ENCODE peak calls at places on chromosome 6, in five cellular contexts. J, A, I, V and Y are unnamed samples. For H3K4me1 and H3K27me3, the result is how much of the 10 kb centered on the place peaks cover.

GRCh38 chr6:88380083-88380482 is 213.9 kb upstream of the CNR1 start:
- DNase-seq in I (no peak), A (peak), V (peak), J (no peak), Y (peak)

GRCh38 chr6:45650527-45651135 is 272.9 kb upstream of the SUPT3H start:
- DNase-seq in A (no peak), I (no peak), V (no peak), J (no peak), Y (peak)

GRCh38 chr6:105212587-105212986 is 32.8 kb upstream of the POPDC3 start:
- DNase-seq in V (no peak), I (no peak), J (no peak), A (no peak), Y (no peak)

GRCh38 chr6:87926687-87927086 is 121.0 kb upstream of the SPACA1 start:
- DNase-seq in V (no peak), A (no peak), J (no peak), I (no peak), Y (no peak)

GRCh38 chr6:157017022-157017421 is 239.8 kb downstream of the ARID1B start:
- DNase-seq in J (no peak), A (no peak), I (no peak), V (no peak), Y (no peak)

GRCh38 chr6:65566117-65566516 is 140.9 kb downstream of the EYS start:
- DNase-seq in J (no peak), I (peak), A (no peak), V (no peak), Y (no peak)

GRCh38 chr6:125154184-125155135 is 887 bp downstream of the TPD52L1 start:
- DNase-seq in V (peak), A (peak), I (peak), J (no peak), Y (peak)

GRCh38 chr6:34459899-34460593 is 5.8 kb upstream of the PACSIN1 start:
- DNase-seq in J (no peak), I (peak), A (peak), V (no peak), Y (peak)

GRCh38 chr6:39430968-39431523 is 108.5 kb upstream of the KCNK16 start:
- DNase-seq in J (peak), I (peak), A (no peak), V (no peak), Y (peak)

GRCh38 chr6:46210294-46210693 is 39.5 kb upstream of the ENPP5 start:
- DNase-seq in V (no peak), A (no peak), J (no peak), I (no peak), Y (no peak)

GRCh38 chr6:116545661-116546060 is at the start of gene TRAPPC3L:
- DNase-seq in V (no peak), A (no peak), I (no peak), J (no peak), Y (no peak)

GRCh38 chr6:45613678-45614077 is 235.9 kb upstream of the SUPT3H start:
- DNase-seq in J (no peak), I (no peak), A (no peak), V (peak), Y (no peak)

GRCh38 chr6:13733178-13733851 is 21.7 kb upstream of the RANBP9 start:
- DNase-seq in J (no peak), A (no peak), V (peak), I (no peak), Y (peak)

GRCh38 chr6:53718597-53719460 is 53.3 kb upstream of the KLHL31 start:
- DNase-seq in A (no peak), V (peak), I (peak), J (no peak), Y (peak)

GRCh38 chr6:138277835-138278234 is 59.5 kb upstream of the PBOV1 start:
- DNase-seq in A (no peak), V (no peak), J (no peak), I (no peak), Y (no peak)

DNA sequence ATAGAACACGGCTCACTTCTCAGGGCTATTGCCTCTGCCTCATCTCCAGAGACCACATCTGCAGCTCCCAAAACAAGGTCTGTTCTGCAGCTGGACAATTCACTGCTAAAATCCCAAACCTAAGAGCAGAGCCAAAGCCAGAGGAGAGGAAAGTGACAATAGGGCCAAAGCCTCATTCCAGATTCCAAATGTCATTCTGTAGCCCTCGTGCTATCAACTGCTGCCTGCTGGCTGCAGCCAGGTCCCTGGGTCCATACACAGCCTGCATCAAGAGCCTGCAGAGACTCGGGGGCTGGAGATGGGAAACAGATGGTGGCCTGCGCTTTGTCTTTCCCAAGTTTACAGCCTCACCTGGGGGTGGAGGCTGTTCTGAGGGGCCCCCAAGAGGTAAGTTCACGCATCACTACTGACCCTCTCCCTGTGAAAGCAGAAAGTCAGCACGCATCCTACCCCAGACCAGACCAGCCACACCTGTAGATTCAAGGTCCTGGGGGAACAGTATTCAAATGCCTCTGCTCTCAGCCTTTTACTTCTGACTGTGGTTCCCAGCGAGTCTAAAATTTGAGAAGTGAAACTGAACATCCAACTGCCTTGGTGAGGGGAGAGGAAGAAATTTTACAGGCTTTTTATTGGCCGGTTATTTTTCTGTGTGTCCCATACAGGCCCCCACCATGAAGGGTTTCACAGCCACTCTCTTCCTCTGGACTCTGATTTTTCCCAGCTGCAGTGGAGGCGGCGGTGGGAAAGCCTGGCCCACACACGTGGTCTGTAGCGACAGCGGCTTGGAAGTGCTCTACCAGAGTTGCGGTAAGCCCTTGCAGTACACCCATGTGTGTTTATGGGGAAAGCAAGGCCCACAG is at the start of gene LY86:
- DNase-seq in J (no peak), A (peak), I (peak), V (no peak), Y (no peak)
- TF ChIP-seq CTCF in J (no peak), A (no peak), I (no peak), V (no peak), Y (no peak)

DNA sequence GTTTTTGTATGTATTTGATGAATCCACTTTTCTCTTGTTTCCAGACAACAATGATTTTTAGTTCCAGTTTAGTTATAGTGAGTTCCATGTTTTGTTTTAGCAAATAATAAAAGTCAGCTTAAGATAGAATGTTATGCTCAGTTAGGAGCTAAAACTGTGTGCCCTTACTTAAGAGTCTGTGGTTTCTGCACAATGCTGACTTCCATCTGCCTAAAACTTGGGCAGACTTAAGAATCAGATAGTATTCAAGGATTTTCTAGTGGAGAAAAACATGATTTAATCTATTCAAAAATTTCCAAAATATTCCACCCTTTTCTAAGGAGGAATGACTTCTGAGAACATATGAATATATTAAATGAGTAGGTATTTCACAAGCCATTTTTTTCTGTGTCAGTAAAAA is 32.8 kb downstream of the LAMA4 start:
- DNase-seq in V (no peak), I (no peak), J (no peak), A (no peak), Y (no peak)
- H3K4me1 ChIP-seq in V (under half), I (under half), J (half or more), A (under half), Y (under half)

GRCh38 chr6:41552723-41553122 is 6.5 kb downstream of the FOXP4 start:
- DNase-seq in V (no peak), I (no peak), A (no peak), J (no peak), Y (no peak)
- H3K27me3 ChIP-seq in V (under half), I (half or more), A (under half), J (under half), Y (under half)

GRCh38 chr6:22445946-22446345 is 123.4 kb upstream of the HDGFL1 start:
- DNase-seq in I (no peak), J (no peak), A (no peak), V (no peak), Y (no peak)

GRCh38 chr6:22447862-22448261 is 121.5 kb upstream of the HDGFL1 start:
- DNase-seq in I (no peak), J (no peak), V (no peak), A (no peak), Y (no peak)

GRCh38 chr6:22447191-22447590 is 122.2 kb upstream of the HDGFL1 start:
- DNase-seq in I (no peak), V (no peak), J (no peak), A (no peak), Y (no peak)

GRCh38 chr6:22451960-22452359 is 117.4 kb upstream of the HDGFL1 start:
- DNase-seq in V (no peak), I (no peak), J (no peak), A (no peak), Y (no peak)

DNA sequence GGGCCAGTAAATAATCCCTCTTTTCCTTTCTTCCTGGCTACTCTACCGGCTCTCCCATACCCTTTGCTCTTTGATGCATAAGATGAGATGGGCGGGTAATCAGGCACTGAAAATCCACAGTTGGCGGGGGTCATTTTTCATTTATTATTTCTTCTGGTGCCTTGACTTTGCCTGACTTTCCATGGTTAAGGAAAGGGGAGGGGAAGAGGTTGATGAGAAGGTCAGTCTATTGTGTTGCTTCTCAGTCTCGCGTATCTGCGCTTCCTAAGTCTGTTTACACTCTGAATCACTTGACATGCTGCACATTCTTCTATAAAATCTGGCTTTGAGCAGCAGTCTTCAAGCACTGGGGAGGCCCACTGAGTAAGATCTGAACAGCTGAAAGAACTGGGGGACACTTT is 121.1 kb upstream of the HDGFL1 start:
- DNase-seq in J (no peak), A (no peak), I (no peak), V (no peak), Y (peak)
- TF ChIP-seq CTCF in J (no peak), A (no peak), I (no peak), V (no peak), Y (no peak)

GRCh38 chr6:43805695-43806040 is 35.7 kb downstream of the VEGFA start:
- DNase-seq in I (no peak), V (no peak), A (no peak), J (no peak), Y (no peak)

GRCh38 chr6:43806041-43806757 is 36.2 kb downstream of the VEGFA start:
- DNase-seq in A (no peak), J (no peak), V (no peak), I (no peak), Y (no peak)

GRCh38 chr6:43803055-43803782 is 33.2 kb downstream of the VEGFA start:
- DNase-seq in A (no peak), I (no peak), V (no peak), J (no peak), Y (no peak)

GRCh38 chr6:43803783-43804549 is 34.0 kb downstream of the VEGFA start:
- DNase-seq in A (no peak), J (no peak), I (no peak), V (no peak), Y (no peak)

DNA sequence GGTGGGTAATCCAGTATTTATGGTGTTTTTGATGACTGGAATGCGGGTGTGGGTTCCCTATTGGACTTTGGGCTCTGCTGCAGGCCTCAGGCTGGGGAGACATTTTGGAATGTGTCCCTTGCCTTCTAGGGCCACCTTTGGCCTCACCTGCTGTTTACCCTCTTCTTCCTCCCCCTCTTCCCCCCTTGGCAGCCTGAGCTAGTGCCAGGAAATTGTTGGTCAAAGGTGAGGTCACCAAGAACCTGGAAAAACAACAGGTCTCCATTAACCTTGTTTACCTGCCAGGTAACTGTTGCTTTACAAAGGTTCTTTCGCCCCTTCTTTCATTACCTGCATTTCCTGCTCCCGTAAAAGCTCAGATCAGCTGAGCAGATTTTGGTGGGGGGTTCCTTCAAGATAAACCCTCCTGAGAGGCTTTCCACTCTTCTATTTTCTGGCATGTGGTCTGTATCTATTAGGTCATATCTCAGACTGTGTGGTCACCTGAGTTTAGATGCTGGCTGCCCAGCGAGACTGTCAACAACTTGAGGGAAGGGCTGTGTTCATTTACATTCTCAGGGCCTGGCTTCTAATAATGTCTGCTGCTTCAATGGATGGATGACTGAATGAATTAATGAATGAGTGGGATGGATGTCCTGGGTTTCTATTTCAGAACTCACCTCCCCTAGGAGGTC is 34.7 kb downstream of the VEGFA start:
- DNase-seq in A (no peak), I (no peak), V (no peak), J (no peak), Y (no peak)
- H3K4me1 ChIP-seq in A (under half), I (under half), V (under half), J (under half), Y (under half)

GRCh38 chr6:29554764-29555163 is 4.8 kb downstream of the UBD start:
- DNase-seq in A (no peak), V (no peak), I (no peak), J (no peak), Y (no peak)
- H3K27me3 ChIP-seq in A (under half), V (under half), I (half or more), J (under half), Y (under half)

DNA sequence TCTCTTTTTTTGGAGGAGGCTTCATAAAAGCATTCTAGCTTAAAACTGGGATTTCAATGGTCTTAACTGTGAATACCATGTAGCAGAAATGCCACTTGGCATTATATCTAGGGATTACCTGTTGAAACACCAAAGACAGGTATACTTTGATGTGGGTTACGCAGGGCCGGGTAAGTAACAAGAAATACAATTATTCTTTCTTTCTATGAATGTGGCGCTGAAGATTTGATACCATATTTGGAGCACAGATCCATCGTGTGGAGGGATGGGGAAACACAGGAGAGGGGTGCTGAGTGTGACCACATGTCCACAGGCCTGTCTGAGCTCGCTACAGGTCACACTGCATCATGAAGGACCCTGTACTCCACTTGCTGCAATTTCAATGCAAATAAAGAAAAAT is 257.8 kb downstream of the GMPR start:
- DNase-seq in J (no peak), V (no peak), A (no peak), I (peak), Y (no peak)
- TF ChIP-seq CTCF in J (no peak), V (no peak), A (no peak), I (peak), Y (no peak)